ENCODE peak calls at places on chromosomes 12 and 14, in five cellular contexts. One of them, this sample, is unnamed.

GRCh38 chr12:47946413-47947107 is 16.8 kb upstream of the TMEM106C start:
- DNase-seq in psoas muscle: no peak
- DNase-seq in HL-60: peak; percentile 77
- DNase-seq in PC-9: peak; percentile 48
- DNase-seq in cardiac fibroblast: peak; percentile 17
- DNase-seq in this sample: peak; percentile 52

GRCh38 chr12:111031956-111032919 is 111.9 kb upstream of the MYL2 start:
- DNase-seq in PC-9: no peak
- DNase-seq in HL-60: no peak
- DNase-seq in cardiac fibroblast: no peak
- DNase-seq in psoas muscle: no peak
- DNase-seq in this sample: no peak

GRCh38 chr14:76486251-76486743 is 110.4 kb downstream of the ESRRB start:
- DNase-seq in HL-60: no peak
- DNase-seq in cardiac fibroblast: no peak
- DNase-seq in psoas muscle: peak; percentile 60
- DNase-seq in PC-9: no peak
- DNase-seq in this sample: no peak

GRCh38 chr12:60830381-60830780 is 1234.6 kb downstream of the SLC16A7 start:
- DNase-seq in PC-9: no peak
- DNase-seq in psoas muscle: no peak
- DNase-seq in cardiac fibroblast: peak; percentile 25
- DNase-seq in HL-60: no peak
- DNase-seq in this sample: peak; percentile 36

GRCh38 chr12:56336361-56337167 is 2.1 kb upstream of the IL23A start:
- DNase-seq in cardiac fibroblast: no peak
- DNase-seq in psoas muscle: no peak
- DNase-seq in PC-9: no peak
- DNase-seq in HL-60: peak; percentile 98
- DNase-seq in this sample: no peak

GRCh38 chr14:100031506-100032281 is 33.5 kb upstream of the EVL start:
- DNase-seq in PC-9: peak; percentile 94
- DNase-seq in HL-60: peak; percentile 8
- DNase-seq in cardiac fibroblast: peak; percentile 99
- DNase-seq in psoas muscle: no peak
- DNase-seq in this sample: peak; percentile 99

GRCh38 chr12:130954544-130954831 is 781 bp downstream of the ADGRD1 start:
- DNase-seq in HL-60: no peak
- DNase-seq in cardiac fibroblast: no peak
- DNase-seq in PC-9: no peak
- DNase-seq in psoas muscle: no peak
- DNase-seq in this sample: no peak

GRCh38 chr12:77190022-77190421 is 124.7 kb upstream of the E2F7 start:
- DNase-seq in HL-60: no peak
- DNase-seq in cardiac fibroblast: peak; percentile 89
- DNase-seq in PC-9: no peak
- DNase-seq in psoas muscle: no peak
- DNase-seq in this sample: peak; percentile 38

GRCh38 chr12:62783881-62784280 is 151.1 kb downstream of the PPM1H start:
- DNase-seq in PC-9: no peak
- DNase-seq in cardiac fibroblast: peak; percentile 34
- DNase-seq in psoas muscle: no peak
- DNase-seq in HL-60: no peak
- DNase-seq in this sample: no peak

GRCh38 chr14:62117718-62118164 is 355.5 kb downstream of the SNAPC1 start:
- DNase-seq in PC-9: no peak
- DNase-seq in cardiac fibroblast: no peak
- DNase-seq in psoas muscle: no peak
- DNase-seq in HL-60: no peak
- DNase-seq in this sample: no peak

GRCh38 chr12:16844875-16845274 is 238.9 kb upstream of the LMO3 start:
- DNase-seq in psoas muscle: no peak
- DNase-seq in cardiac fibroblast: no peak
- DNase-seq in HL-60: no peak
- DNase-seq in PC-9: no peak
- DNase-seq in this sample: peak; percentile 5

GRCh38 chr12:1947081-1947480 is 28.6 kb upstream of the CACNA2D4 start:
- DNase-seq in HL-60: no peak
- DNase-seq in psoas muscle: no peak
- DNase-seq in cardiac fibroblast: peak; percentile 17
- DNase-seq in PC-9: no peak
- DNase-seq in this sample: no peak

GRCh38 chr14:90451953-90452352 is 55.1 kb downstream of the CALM1 start:
- DNase-seq in HL-60: no peak
- DNase-seq in cardiac fibroblast: no peak
- DNase-seq in psoas muscle: no peak
- DNase-seq in PC-9: no peak
- DNase-seq in this sample: no peak

GRCh38 chr12:69527506-69528272 is 57.5 kb downstream of the FRS2 start:
- DNase-seq in cardiac fibroblast: peak; percentile 84
- DNase-seq in HL-60: no peak
- DNase-seq in PC-9: peak; percentile 92
- DNase-seq in psoas muscle: no peak
- DNase-seq in this sample: peak; percentile 51

GRCh38 chr12:75709474-75709873 is 198.1 kb upstream of the KRR1 start:
- DNase-seq in HL-60: no peak
- DNase-seq in cardiac fibroblast: no peak
- DNase-seq in psoas muscle: no peak
- DNase-seq in PC-9: no peak
- DNase-seq in this sample: no peak

GRCh38 chr12:75560167-75560566 is 48.8 kb upstream of the KRR1 start:
- DNase-seq in PC-9: no peak
- DNase-seq in cardiac fibroblast: peak; percentile 76
- DNase-seq in psoas muscle: no peak
- DNase-seq in HL-60: no peak
- DNase-seq in this sample: peak; percentile 25

GRCh38 chr12:24057920-24058476 is 108.5 kb upstream of the SOX5 start:
- DNase-seq in HL-60: no peak
- DNase-seq in PC-9: no peak
- DNase-seq in psoas muscle: no peak
- DNase-seq in cardiac fibroblast: no peak
- DNase-seq in this sample: no peak

GRCh38 chr14:34201909-34202622 is 251.2 kb upstream of the EGLN3 start:
- DNase-seq in PC-9: no peak
- DNase-seq in HL-60: no peak
- DNase-seq in cardiac fibroblast: no peak
- DNase-seq in psoas muscle: no peak
- DNase-seq in this sample: no peak

GRCh38 chr14:37650356-37651037 is 55.1 kb downstream of the TTC6 start:
- DNase-seq in psoas muscle: no peak
- DNase-seq in cardiac fibroblast: no peak
- DNase-seq in PC-9: no peak
- DNase-seq in HL-60: no peak
- DNase-seq in this sample: no peak

GRCh38 chr12:89370850-89371249 is 18.5 kb upstream of the DUSP6 start:
- DNase-seq in cardiac fibroblast: peak; percentile 90
- DNase-seq in HL-60: no peak
- DNase-seq in psoas muscle: no peak
- DNase-seq in PC-9: no peak
- DNase-seq in this sample: peak; percentile 91

GRCh38 chr14:103155013-103155412 is 31.8 kb downstream of the TNFAIP2 start:
- DNase-seq in psoas muscle: peak; percentile 94
- DNase-seq in HL-60: no peak
- DNase-seq in cardiac fibroblast: peak; percentile 54
- DNase-seq in PC-9: peak; percentile 98
- DNase-seq in this sample: peak; percentile 79

GRCh38 chr12:1845427-1845826 is 25.1 kb downstream of the LRTM2 start:
- DNase-seq in psoas muscle: no peak
- DNase-seq in HL-60: no peak
- DNase-seq in PC-9: no peak
- DNase-seq in cardiac fibroblast: no peak
- DNase-seq in this sample: no peak

GRCh38 chr14:21768875-21769257 is 95.2 kb upstream of the OR4E1 start:
- DNase-seq in HL-60: no peak
- DNase-seq in cardiac fibroblast: no peak
- DNase-seq in PC-9: no peak
- DNase-seq in psoas muscle: no peak
- DNase-seq in this sample: no peak

GRCh38 chr14:21771671-21772070 is 98.1 kb upstream of the OR4E1 start:
- DNase-seq in psoas muscle: no peak
- DNase-seq in HL-60: no peak
- DNase-seq in PC-9: peak; percentile 82
- DNase-seq in cardiac fibroblast: no peak
- DNase-seq in this sample: no peak

GRCh38 chr14:21768116-21768874 is 94.7 kb upstream of the OR4E1 start:
- DNase-seq in psoas muscle: no peak
- DNase-seq in HL-60: no peak
- DNase-seq in PC-9: no peak
- DNase-seq in cardiac fibroblast: peak; percentile 23
- DNase-seq in this sample: peak; percentile 40
- TF ChIP-seq CTCF in psoas muscle: no peak
- TF ChIP-seq CTCF in HL-60: no peak
- TF ChIP-seq CTCF in PC-9: peak; percentile 59
- TF ChIP-seq CTCF in cardiac fibroblast: peak; percentile 45
- TF ChIP-seq CTCF in this sample: peak; percentile 44

DNA sequence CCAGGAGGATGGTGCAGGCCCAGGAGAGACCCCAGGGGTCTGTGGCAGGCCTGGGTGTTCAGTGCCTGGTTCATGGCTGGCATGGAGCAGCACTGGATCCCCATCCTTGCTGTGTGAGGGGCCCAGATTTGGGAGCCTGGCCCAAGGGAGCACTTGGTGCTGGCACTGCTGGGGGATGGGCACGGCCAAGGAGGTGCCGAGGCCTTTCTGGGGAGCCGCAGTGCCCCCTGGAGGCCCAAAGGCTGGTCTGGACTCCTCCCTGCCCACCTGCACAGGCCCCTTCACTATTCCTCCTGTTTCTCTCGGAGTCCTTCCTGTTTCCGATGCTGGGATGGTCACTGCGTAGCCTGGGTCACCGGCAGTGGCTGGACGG is 48.6 kb downstream of the LRCOL1 start:
- DNase-seq in psoas muscle: no peak
- DNase-seq in HL-60: no peak
- DNase-seq in cardiac fibroblast: no peak
- DNase-seq in PC-9: no peak
- DNase-seq in this sample: peak; percentile 21
- TF ChIP-seq CTCF in psoas muscle: peak; percentile 23
- TF ChIP-seq CTCF in HL-60: peak; percentile 23
- TF ChIP-seq CTCF in cardiac fibroblast: peak; percentile 38
- TF ChIP-seq CTCF in PC-9: no peak
- TF ChIP-seq CTCF in this sample: peak; percentile 21

GRCh38 chr12:71164877-71165197 is 7.0 kb upstream of the TSPAN8 start:
- DNase-seq in HL-60: no peak
- DNase-seq in cardiac fibroblast: peak; percentile 18
- DNase-seq in PC-9: no peak
- DNase-seq in psoas muscle: no peak
- DNase-seq in this sample: peak; percentile 17

GRCh38 chr12:71166869-71167268 is 9.1 kb upstream of the TSPAN8 start:
- DNase-seq in psoas muscle: no peak
- DNase-seq in HL-60: no peak
- DNase-seq in cardiac fibroblast: no peak
- DNase-seq in PC-9: no peak
- DNase-seq in this sample: no peak

GRCh38 chr12:71162832-71163711 is 5.3 kb upstream of the TSPAN8 start:
- DNase-seq in HL-60: no peak
- DNase-seq in cardiac fibroblast: no peak
- DNase-seq in psoas muscle: no peak
- DNase-seq in PC-9: no peak
- DNase-seq in this sample: no peak

GRCh38 chr12:71166280-71166679 is 8.5 kb upstream of the TSPAN8 start:
- DNase-seq in HL-60: no peak
- DNase-seq in PC-9: no peak
- DNase-seq in psoas muscle: no peak
- DNase-seq in cardiac fibroblast: no peak
- DNase-seq in this sample: no peak

DNA sequence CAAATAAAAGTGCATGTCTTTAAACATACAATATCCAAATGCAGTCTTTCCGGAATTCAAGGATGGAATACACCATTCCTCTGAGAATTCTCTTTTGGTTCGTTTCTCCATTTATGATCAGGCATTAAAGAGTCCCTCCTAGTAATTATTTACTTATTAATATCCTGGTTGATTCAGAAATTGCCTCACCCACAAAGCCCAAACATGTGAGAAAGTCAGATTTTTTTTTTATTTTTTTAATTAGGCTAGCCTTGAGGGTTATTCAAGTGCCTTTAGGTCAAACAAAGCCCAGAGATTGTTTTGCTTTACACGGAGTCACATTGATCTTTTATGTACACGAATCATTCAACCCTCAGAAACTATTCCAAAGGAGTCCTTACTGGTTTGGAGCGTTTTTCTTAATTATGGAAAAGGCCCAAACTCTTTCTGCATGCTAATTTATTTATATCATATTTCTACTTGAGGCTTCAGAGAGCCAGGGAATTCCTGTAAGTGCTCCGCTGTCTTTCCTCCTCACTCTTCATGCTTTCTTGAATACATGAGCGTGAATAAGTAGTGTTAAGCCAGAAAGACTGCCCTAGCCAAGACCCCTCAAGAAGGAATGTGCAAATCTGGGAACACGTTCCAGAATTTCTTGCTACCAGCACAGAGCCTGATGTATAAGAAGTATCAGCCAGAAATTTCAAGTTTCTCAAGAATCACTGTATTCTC is 6.5 kb upstream of the TSPAN8 start:
- DNase-seq in PC-9: no peak
- DNase-seq in HL-60: no peak
- DNase-seq in cardiac fibroblast: no peak
- DNase-seq in psoas muscle: no peak
- DNase-seq in this sample: no peak
- TF ChIP-seq CTCF in PC-9: no peak
- TF ChIP-seq CTCF in HL-60: no peak
- TF ChIP-seq CTCF in cardiac fibroblast: no peak
- TF ChIP-seq CTCF in psoas muscle: no peak
- TF ChIP-seq CTCF in this sample: no peak

GRCh38 chr14:55801121-55801520 is 221.1 kb downstream of the KTN1 start:
- DNase-seq in HL-60: no peak
- DNase-seq in psoas muscle: no peak
- DNase-seq in cardiac fibroblast: no peak
- DNase-seq in PC-9: no peak
- DNase-seq in this sample: no peak

GRCh38 chr14:55804198-55804553 is 224.2 kb downstream of the KTN1 start:
- DNase-seq in psoas muscle: no peak
- DNase-seq in HL-60: no peak
- DNase-seq in PC-9: no peak
- DNase-seq in cardiac fibroblast: no peak
- DNase-seq in this sample: no peak

GRCh38 chr14:55803506-55804197 is 223.6 kb downstream of the KTN1 start:
- DNase-seq in psoas muscle: no peak
- DNase-seq in PC-9: no peak
- DNase-seq in cardiac fibroblast: peak; percentile 49
- DNase-seq in HL-60: no peak
- DNase-seq in this sample: no peak

GRCh38 chr14:55805250-55805649 is 225.2 kb downstream of the KTN1 start:
- DNase-seq in HL-60: no peak
- DNase-seq in cardiac fibroblast: no peak
- DNase-seq in psoas muscle: no peak
- DNase-seq in PC-9: no peak
- DNase-seq in this sample: no peak

DNA sequence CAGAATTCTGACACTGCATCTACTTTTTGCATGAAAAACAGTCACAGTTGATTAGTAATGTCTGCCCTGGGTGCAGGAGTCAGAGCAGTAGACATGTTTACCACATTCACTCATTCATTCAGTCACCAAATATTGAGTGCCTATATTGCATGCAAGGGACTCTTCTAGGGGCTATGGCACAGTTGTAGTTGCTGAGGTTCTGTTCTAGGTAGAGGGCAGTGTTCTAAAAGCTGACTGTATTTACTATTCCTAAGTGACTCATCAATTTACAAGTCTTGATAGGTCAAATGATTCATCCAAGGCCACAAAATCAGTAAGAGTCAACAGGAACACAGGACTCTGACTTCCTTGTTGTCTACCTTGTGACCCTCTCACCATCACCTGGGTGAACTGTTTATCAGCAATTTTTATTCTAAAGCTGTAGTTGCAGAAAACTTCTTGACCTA is 223.0 kb downstream of the KTN1 start:
- DNase-seq in psoas muscle: no peak
- DNase-seq in cardiac fibroblast: peak; percentile 71
- DNase-seq in HL-60: peak; percentile 22
- DNase-seq in PC-9: peak; percentile 97
- DNase-seq in this sample: peak; percentile 80
- TF ChIP-seq CTCF in psoas muscle: no peak
- TF ChIP-seq CTCF in cardiac fibroblast: peak; percentile 26
- TF ChIP-seq CTCF in HL-60: no peak
- TF ChIP-seq CTCF in PC-9: peak; percentile 54
- TF ChIP-seq CTCF in this sample: peak; percentile 36